ENCODE peak calls at places on chromosomes 4 and X, in five cellular contexts. S is K562, Z is GM12891, U is SK-N-SH, W is GM12878. N is an unnamed sample.

GRCh38 chr4:38132140-38132673 is 172.0 kb downstream of the PTTG2 start:
- DNase-seq in S (no peak), Z (peak), U (peak), W (peak), N (peak)

GRCh38 chrX:139770366-139770765 is 62.4 kb upstream of the MCF2 start:
- DNase-seq in S (no peak), Z (no peak), U (no peak), W (no peak), N (no peak)

GRCh38 chr4:14743601-14744000 is 258.7 kb upstream of the CPEB2 start:
- DNase-seq in S (no peak), Z (no peak), U (no peak), W (no peak), N (no peak)

GRCh38 chrX:64152857-64153256 is 52.7 kb downstream of the AMER1 start:
- DNase-seq in S (no peak), Z (no peak), U (no peak), W (no peak), N (no peak)

GRCh38 chr4:58688603-58689002 is 1578.4 kb upstream of the IGFBP7 start:
- DNase-seq in S (no peak), Z (no peak), U (no peak), W (no peak), N (no peak)

GRCh38 chr4:108359936-108360681 is 191.4 kb upstream of the LEF1 start:
- DNase-seq in S (peak), Z (no peak), U (no peak), W (no peak), N (no peak)

GRCh38 chr4:78039678-78040077 is 17.4 kb upstream of the FRAS1 start:
- DNase-seq in S (no peak), Z (no peak), U (no peak), W (no peak), N (no peak)

GRCh38 chr4:71832049-71832448 is 48.2 kb upstream of the GC start:
- DNase-seq in S (no peak), Z (no peak), U (no peak), W (no peak), N (no peak)

GRCh38 chr4:129899849-129900248 is 803.9 kb downstream of the C4orf33 start:
- DNase-seq in S (no peak), Z (no peak), U (no peak), W (no peak), N (no peak)

GRCh38 chrX:22343192-22343591 is 70.5 kb downstream of the CBLL2 start:
- DNase-seq in S (no peak), Z (no peak), U (no peak), W (no peak), N (no peak)

GRCh38 chrX:138519296-138519695 is 192.2 kb downstream of the FGF13 start:
- DNase-seq in S (no peak), Z (no peak), U (no peak), W (no peak), N (no peak)

GRCh38 chr4:186021461-186022167 is 47.3 kb upstream of the TLR3 start:
- DNase-seq in S (peak), Z (no peak), U (peak), W (no peak), N (no peak)

GRCh38 chr4:88937081-88937480 is 119.9 kb downstream of the FAM13A start:
- DNase-seq in S (no peak), Z (no peak), U (no peak), W (no peak), N (no peak)

GRCh38 chr4:133355636-133356035 is 206.5 kb downstream of the PCDH10 start:
- DNase-seq in S (no peak), Z (no peak), U (no peak), W (no peak), N (no peak)

GRCh38 chr4:163167333-163167626 is 590 bp upstream of the NAF1 start:
- DNase-seq in S (no peak), Z (no peak), U (peak), W (no peak), N (no peak)

GRCh38 chrX:123525131-123525725 is 207.6 kb downstream of the THOC2 start:
- DNase-seq in S (no peak), Z (no peak), U (no peak), W (no peak), N (no peak)

GRCh38 chr4:177879851-177880250 is 437.6 kb upstream of the AGA start:
- DNase-seq in S (no peak), Z (no peak), U (no peak), W (no peak), N (no peak)

GRCh38 chr4:107896158-107896645 is 35.1 kb upstream of the CYP2U1 start:
- DNase-seq in S (no peak), Z (no peak), U (no peak), W (no peak), N (no peak)

GRCh38 chr4:73067971-73068394 is 1.5 kb downstream of the COX18 start:
- DNase-seq in S (no peak), Z (no peak), U (no peak), W (no peak), N (no peak)

GRCh38 chrX:33194876-33195433 is 16.4 kb downstream of the DMD start:
- DNase-seq in S (no peak), Z (no peak), U (no peak), W (no peak), N (no peak)

GRCh38 chr4:3833326-3833989 is 67.3 kb downstream of the ADRA2C start:
- DNase-seq in S (no peak), Z (no peak), U (no peak), W (no peak), N (no peak)

GRCh38 chr4:2400841-2401609 is 17.4 kb downstream of the ZFYVE28 start:
- DNase-seq in S (no peak), Z (no peak), U (no peak), W (no peak), N (no peak)

DNA sequence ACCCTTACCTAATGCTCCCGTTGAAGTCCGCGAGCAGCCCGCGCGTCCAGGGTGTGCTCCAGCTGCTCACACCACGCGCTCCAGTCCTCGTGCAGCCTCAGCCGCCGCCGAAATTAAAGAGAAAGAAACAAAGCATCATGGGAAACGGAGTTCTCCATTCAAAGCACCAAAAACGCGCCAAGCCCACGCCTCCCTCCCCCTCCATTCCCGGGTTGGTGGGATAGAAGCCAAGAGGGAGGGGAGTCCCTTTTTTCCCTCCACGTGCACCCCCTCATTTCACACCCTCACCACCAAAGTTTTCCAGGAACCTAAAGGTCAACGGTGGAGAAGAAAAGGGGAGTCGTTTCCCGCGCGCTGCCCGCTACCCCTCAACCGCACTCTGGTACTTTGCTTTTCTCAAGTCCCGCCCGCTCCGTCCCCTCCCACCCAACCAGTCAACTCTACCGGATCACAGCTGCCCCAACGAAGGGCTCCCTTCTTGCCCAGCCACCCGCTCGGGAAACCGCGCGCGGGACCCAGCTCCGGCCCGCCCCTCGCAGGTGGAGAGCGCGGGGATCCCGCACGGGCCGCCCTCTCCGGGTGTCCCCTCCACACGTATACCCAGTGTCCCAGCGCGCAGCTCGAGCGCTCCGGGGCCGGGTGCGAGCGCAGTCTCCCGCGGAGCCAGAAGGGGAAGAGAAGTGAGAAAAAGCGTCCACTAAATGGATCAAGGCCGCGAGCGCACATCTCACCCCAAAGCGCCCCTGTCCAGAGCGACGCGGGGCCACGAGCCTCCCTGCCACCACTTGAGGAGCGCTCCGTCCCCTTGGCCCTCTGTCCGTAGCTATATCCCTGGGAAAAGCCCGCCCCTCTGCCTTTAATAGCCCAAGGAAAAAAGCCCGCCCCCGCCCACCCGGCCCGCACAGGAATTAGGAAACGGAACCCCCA is 65.1 kb upstream of the CCDC160 start:
- DNase-seq in S (no peak), Z (no peak), U (peak), W (no peak), N (no peak)
- TF ChIP-seq TAF1 in S (no peak), Z (no peak), U (no peak), W (no peak), N (no peak)

GRCh38 chr4:82905205-82905604 is 4.7 kb downstream of the THAP9 start:
- DNase-seq in S (peak), Z (peak), U (no peak), W (peak), N (no peak)
- TF ChIP-seq TAF1 in S (no peak), Z (no peak), U (no peak), W (no peak), N (no peak)

GRCh38 chr4:1172228-1172851 is at the start of gene SPON2:
- DNase-seq in S (no peak), Z (no peak), U (peak), W (no peak), N (no peak)

GRCh38 chr4:1172971-1173757 is 781 bp upstream of the SPON2 start:
- DNase-seq in S (no peak), Z (no peak), U (peak), W (no peak), N (no peak)

GRCh38 chr4:1170805-1171305 is 1.5 kb downstream of the SPON2 start:
- DNase-seq in S (no peak), Z (no peak), U (peak), W (no peak), N (no peak)

GRCh38 chr4:1170156-1170804 is 2.1 kb downstream of the SPON2 start:
- DNase-seq in S (no peak), Z (no peak), U (no peak), W (no peak), N (no peak)

DNA sequence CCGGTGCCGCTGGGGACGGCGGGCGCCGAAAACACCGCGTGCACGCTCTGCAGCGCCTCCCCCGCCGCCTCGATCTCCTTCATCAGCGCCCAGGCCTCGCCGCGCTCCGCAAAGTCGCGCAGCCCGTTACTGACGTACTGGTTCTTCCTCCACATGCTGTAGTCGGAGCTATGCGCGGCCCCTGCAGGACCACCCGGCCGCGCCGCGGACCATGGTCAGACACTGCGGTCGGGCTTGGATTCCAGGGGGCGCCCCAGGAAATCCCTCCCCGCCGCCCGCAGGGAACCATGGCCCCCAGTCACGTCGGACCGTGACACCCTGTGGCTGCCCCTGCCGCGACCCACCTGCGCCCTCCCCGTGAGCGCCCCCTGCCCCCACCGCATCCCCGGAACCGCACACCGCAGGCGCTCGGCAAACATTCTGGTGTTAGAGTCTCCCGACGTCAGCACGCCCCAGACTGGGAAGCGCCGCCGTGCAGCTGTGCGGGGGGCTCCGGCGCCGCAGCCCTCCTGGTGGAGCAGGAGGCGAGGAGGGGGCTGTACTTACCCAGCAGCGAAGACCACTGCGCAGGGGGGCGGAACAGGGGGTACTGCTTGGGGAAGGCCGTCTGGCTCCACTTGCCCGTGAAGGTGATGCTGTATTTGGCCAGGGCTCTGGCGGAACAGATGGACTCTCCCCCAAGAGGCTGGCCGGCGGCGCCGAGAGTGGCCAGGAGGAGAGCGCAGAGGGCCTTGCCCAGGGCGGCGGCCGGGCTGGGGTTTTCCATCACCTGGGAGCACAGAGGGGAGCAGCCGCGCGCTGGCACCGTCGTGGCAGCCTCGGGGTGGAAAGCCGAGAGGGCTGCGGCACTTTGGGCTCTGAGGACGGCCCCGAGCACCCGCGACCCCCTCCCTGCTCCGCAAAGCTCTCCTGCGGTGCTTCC is 816 bp downstream of the SPON2 start:
- DNase-seq in S (no peak), Z (no peak), U (peak), W (no peak), N (no peak)
- TF ChIP-seq TAF1 in S (no peak), Z (no peak), U (no peak), W (no peak), N (no peak)

DNA sequence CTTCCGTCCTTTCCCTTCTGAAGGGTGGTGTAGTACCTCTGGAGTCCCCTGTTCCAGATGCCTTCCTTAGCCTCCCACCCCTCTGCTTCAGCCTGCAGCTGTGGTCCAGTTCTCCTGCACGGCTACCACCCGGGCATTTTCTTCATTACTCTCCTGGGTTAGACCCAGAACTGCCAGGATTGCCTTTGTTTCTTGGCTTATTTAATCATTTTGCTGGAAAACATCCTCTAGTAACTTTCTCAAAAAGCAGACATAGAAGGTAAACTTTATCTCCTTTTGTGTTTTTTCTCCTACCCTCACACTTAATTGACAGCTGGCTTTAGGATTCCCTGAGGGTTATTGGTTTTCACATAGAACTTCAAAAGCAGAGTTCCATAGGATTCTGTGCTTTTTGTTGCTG is 20.2 kb downstream of the ANAPC4 start:
- DNase-seq in S (no peak), Z (no peak), U (no peak), W (no peak), N (no peak)
- TF ChIP-seq TAF1 in S (no peak), Z (no peak), U (no peak), W (no peak), N (no peak)

DNA sequence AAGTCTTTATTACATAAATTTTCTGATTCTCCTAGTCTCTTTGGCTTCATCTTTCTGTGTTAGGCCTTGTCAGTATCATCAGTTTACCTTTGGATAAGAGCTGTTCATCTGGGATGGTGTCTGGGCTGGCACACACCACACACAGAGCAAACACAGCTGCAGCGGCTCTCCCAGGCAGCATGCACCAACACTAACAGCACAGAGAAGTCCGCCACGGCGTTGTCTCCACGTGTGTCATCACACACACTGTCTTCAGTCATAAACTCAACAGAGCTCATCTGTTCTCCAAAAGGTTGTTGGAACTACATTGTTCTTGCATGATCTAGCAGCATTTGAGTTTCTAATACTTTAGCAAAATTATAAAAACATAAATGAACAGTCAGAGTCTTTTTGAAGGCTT is 851.9 kb upstream of the FRG1 start:
- DNase-seq in S (no peak), Z (no peak), U (no peak), W (no peak), N (no peak)
- TF ChIP-seq TAF1 in S (no peak), Z (no peak), U (no peak), W (no peak), N (no peak)

GRCh38 chrX:39930777-39931553 is 166.8 kb downstream of the BCOR start:
- DNase-seq in S (no peak), Z (no peak), U (no peak), W (no peak), N (no peak)
- TF ChIP-seq TAF1 in S (no peak), Z (no peak), U (no peak), W (no peak), N (no peak)

DNA sequence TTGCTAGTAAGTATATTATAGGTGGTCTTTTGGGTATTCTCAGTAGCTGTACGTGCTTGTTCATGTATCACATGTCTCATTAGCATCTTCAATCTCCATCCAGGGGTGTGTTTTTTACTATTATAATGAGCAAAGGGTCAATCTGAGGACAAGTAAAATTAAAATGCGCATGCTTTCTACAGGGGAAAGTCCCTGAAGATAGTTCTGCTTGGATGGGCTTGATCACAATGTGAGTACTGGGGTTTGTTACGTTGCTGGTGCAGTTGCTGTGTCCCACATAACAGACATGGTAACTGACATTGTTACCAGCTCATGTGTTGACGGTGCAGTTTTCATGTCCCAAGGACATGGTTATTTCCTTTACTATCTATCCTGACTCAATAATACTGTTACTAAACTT is 65.9 kb downstream of the UCHL1 start:
- DNase-seq in S (no peak), Z (no peak), U (no peak), W (no peak), N (no peak)
- TF ChIP-seq TAF1 in S (no peak), Z (no peak), U (no peak), W (no peak), N (no peak)

GRCh38 chr4:95232358-95233156 is 316.2 kb downstream of the UNC5C start:
- DNase-seq in S (no peak), Z (no peak), U (no peak), W (no peak), N (no peak)

GRCh38 chr4:95231713-95232112 is 317.1 kb downstream of the UNC5C start:
- DNase-seq in S (peak), Z (no peak), U (no peak), W (no peak), N (no peak)
- TF ChIP-seq TAF1 in S (no peak), Z (no peak), U (no peak), W (no peak), N (no peak)